ENCODE peak calls at places on chromosomes 6 and 20, in ten cellular contexts. Z is psoas muscle; K is right cardiac atrium; F is SK-N-SH; C is PC-9; A is CD4-positive, alpha-beta memory T cell; I is H1; U is CD8-positive, alpha-beta memory T cell; M is PC-3; D is BE2C. N is an unnamed sample. For H3K4me1, the result is how much of the 10 kb centered on the place peaks cover.

GRCh38 chr6:143060806-143061596 is at the start of gene AIG1:
- DNase-seq in A (peak), C (no peak), K (no peak), U (peak), I (no peak), Z (peak), F (peak), M (no peak), D (peak), N (peak)

GRCh38 chr20:4056880-4057279 is 41.5 kb upstream of the RNF24 start:
- DNase-seq in U (no peak), D (no peak), I (no peak), K (no peak), F (no peak), M (no peak), Z (no peak), A (no peak), C (no peak), N (no peak)

GRCh38 chr6:136446579-136447182 is 103.5 kb downstream of the MAP7 start:
- DNase-seq in U (no peak), D (no peak), M (no peak), K (no peak), F (no peak), C (no peak), A (no peak), I (no peak), Z (no peak), N (no peak)

GRCh38 chr6:57029213-57029612 is 17.3 kb upstream of the KIAA1586 start:
- DNase-seq in M (peak), D (no peak), U (no peak), A (no peak), F (no peak), C (peak), I (no peak), Z (no peak), K (no peak), N (no peak)

GRCh38 chr6:72422126-72422680 is 199.7 kb upstream of the KCNQ5 start:
- DNase-seq in F (no peak), U (no peak), A (no peak), D (no peak), M (peak), C (no peak), K (no peak), Z (no peak), I (no peak), N (no peak)

GRCh38 chr6:12182676-12183075 is 107.5 kb upstream of the EDN1 start:
- DNase-seq in C (peak), Z (no peak), D (no peak), M (peak), I (no peak), F (no peak), U (no peak), A (no peak), K (no peak), N (no peak)

GRCh38 chr20:4713401-4713800 is 8.3 kb upstream of the PRND start:
- DNase-seq in C (peak), D (no peak), Z (no peak), M (peak), I (no peak), A (no peak), F (no peak), U (no peak), K (no peak), N (no peak)

GRCh38 chr20:32035398-32035852 is 16.6 kb upstream of the HCK start:
- DNase-seq in F (no peak), M (no peak), K (no peak), I (no peak), A (no peak), Z (no peak), D (no peak), U (no peak), C (no peak), N (no peak)

GRCh38 chr6:18997375-18997826 is 610.3 kb downstream of the RNF144B start:
- DNase-seq in M (peak), K (no peak), A (no peak), F (peak), Z (no peak), D (no peak), U (no peak), I (no peak), C (peak), N (no peak)

GRCh38 chr20:51807864-51808263 is 5.5 kb upstream of the SALL4 start:
- DNase-seq in K (no peak), Z (no peak), C (no peak), D (no peak), A (no peak), M (no peak), F (no peak), I (no peak), U (no peak), N (no peak)

GRCh38 chr20:40654876-40655275 is 34.2 kb downstream of the MAFB start:
- DNase-seq in A (no peak), F (no peak), C (no peak), K (peak), I (no peak), M (no peak), U (no peak), Z (peak), D (no peak), N (no peak)

GRCh38 chr6:22240025-22240424 is 56.8 kb downstream of the PRL start:
- DNase-seq in I (no peak), Z (no peak), C (no peak), U (no peak), F (no peak), A (no peak), K (no peak), M (no peak), D (no peak), N (no peak)

GRCh38 chr20:15642099-15642498 is 931.1 kb downstream of the KIF16B start:
- DNase-seq in A (no peak), K (no peak), M (no peak), Z (no peak), U (no peak), C (no peak), D (no peak), I (no peak), F (peak), N (no peak)

GRCh38 chr20:63309261-63310071 is 16.5 kb downstream of the COL20A1 start:
- DNase-seq in M (peak), A (no peak), D (peak), U (peak), I (no peak), Z (peak), F (peak), K (peak), C (no peak), N (no peak)

GRCh38 chr6:20403080-20403765 is 1.5 kb downstream of the E2F3 start:
- DNase-seq in M (peak), K (peak), A (peak), D (peak), C (peak), Z (peak), U (peak), F (peak), I (peak), N (peak)

GRCh38 chr20:51365670-51366069 is 176.8 kb downstream of the NFATC2 start:
- DNase-seq in K (no peak), I (no peak), F (no peak), A (no peak), Z (no peak), M (peak), C (no peak), U (no peak), D (no peak), N (no peak)

GRCh38 chr20:23086056-23086551 is at the start of gene CD93:
- DNase-seq in K (peak), A (peak), C (no peak), Z (no peak), F (no peak), M (no peak), D (no peak), U (no peak), I (no peak), N (peak)

GRCh38 chr6:80338201-80338836 is 231.8 kb downstream of the BCKDHB start:
- DNase-seq in A (peak), U (peak), F (peak), Z (peak), D (peak), M (peak), K (peak), I (peak), C (no peak), N (peak)

GRCh38 chr6:112320561-112321300 is 26.4 kb upstream of the RFPL4B start:
- DNase-seq in D (no peak), F (no peak), M (no peak), U (no peak), K (no peak), Z (no peak), A (no peak), C (no peak), I (no peak), N (no peak)

GRCh38 chr20:63014710-63015109 is 7.9 kb upstream of the BHLHE23 start:
- DNase-seq in K (no peak), A (no peak), M (no peak), I (peak), U (no peak), C (no peak), F (no peak), D (no peak), Z (no peak), N (no peak)

GRCh38 chr20:56872620-56873458 is 243.7 kb downstream of the TFAP2C start:
- DNase-seq in A (no peak), I (no peak), Z (no peak), F (no peak), M (peak), D (no peak), K (no peak), U (no peak), C (no peak), N (no peak)

GRCh38 chr20:19659468-19659867 is 98.6 kb upstream of the RIN2 start:
- DNase-seq in U (no peak), A (no peak), F (no peak), C (no peak), Z (no peak), K (no peak), D (no peak), M (peak), I (no peak), N (no peak)

GRCh38 chr6:129317931-129318820 is 391.8 kb downstream of the ARHGAP18 start:
- DNase-seq in A (no peak), I (peak), K (no peak), M (peak), F (no peak), C (peak), Z (no peak), D (no peak), U (no peak), N (peak)

GRCh38 chr6:160088069-160088773 is 33.4 kb upstream of the SLC22A1 start:
- DNase-seq in F (peak), U (no peak), A (no peak), C (no peak), K (peak), I (no peak), Z (peak), M (peak), D (peak), N (peak)

GRCh38 chr6:111734068-111734825 is 128.6 kb upstream of the TRAF3IP2 start:
- DNase-seq in K (no peak), F (no peak), A (no peak), M (no peak), C (no peak), Z (no peak), U (peak), D (no peak), I (no peak), N (no peak)

GRCh38 chr20:47857994-47858557 is 72.8 kb upstream of the SULF2 start:
- DNase-seq in I (no peak), K (peak), A (no peak), D (no peak), C (peak), Z (peak), U (no peak), M (no peak), F (no peak), N (peak)

GRCh38 chr6:132819405-132820145 is 5.2 kb downstream of the RPS12 start:
- DNase-seq in D (no peak), K (no peak), U (no peak), Z (no peak), F (no peak), A (no peak), I (no peak), M (peak), C (peak), N (no peak)

GRCh38 chr6:108408453-108408852 is 113.6 kb downstream of the AFG1L start:
- DNase-seq in A (no peak), Z (no peak), C (no peak), M (no peak), I (no peak), F (no peak), U (no peak), D (no peak), K (no peak), N (no peak)

GRCh38 chr6:161153725-161154124 is 120.1 kb downstream of the AGPAT4 start:
- DNase-seq in I (no peak), M (no peak), D (no peak), Z (no peak), F (no peak), U (no peak), C (no peak), K (no peak), A (no peak), N (no peak)

GRCh38 chr6:40798069-40798770 is 211.1 kb upstream of the LRFN2 start:
- DNase-seq in D (no peak), A (no peak), U (no peak), I (peak), F (no peak), M (no peak), K (no peak), Z (no peak), C (no peak), N (no peak)

GRCh38 chr20:15252289-15252688 is 914.9 kb upstream of the FLRT3 start:
- DNase-seq in Z (no peak), A (no peak), K (no peak), D (no peak), F (no peak), I (no peak), C (no peak), U (no peak), M (no peak), N (no peak)

GRCh38 chr6:87291879-87292278 is 30.5 kb upstream of the SMIM8 start:
- DNase-seq in M (peak), F (no peak), D (no peak), A (no peak), I (no peak), U (no peak), Z (no peak), K (no peak), C (no peak), N (no peak)

GRCh38 chr6:18154507-18155272 is at the start of gene TPMT:
- DNase-seq in D (no peak), K (peak), F (no peak), I (no peak), C (no peak), Z (peak), U (no peak), M (peak), A (no peak), N (no peak)

DNA sequence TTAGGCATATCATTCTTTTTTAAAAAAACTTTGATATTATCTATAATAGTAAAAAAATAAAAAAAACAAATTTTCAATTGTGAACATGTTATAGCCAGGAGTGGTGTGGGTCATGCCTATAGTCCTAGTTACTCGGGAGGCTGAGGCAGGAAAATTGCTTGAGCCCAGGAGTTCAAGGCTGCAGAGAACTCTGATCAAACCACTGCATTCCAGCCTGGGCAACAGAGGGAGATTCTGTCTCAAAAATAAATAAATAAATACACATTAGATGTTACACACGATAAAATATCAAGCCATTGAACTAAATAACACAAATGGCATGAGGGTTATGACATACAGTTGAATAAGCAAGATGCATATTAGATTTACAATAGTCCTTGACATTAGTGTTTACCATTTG is 27.9 kb upstream of the MYMX start:
- DNase-seq in K (no peak), C (no peak), U (no peak), D (no peak), F (no peak), I (no peak), M (no peak), A (no peak), Z (no peak), N (no peak)
- H3K4me1 ChIP-seq in K (under half), C (under half), U (under half), D (under half), F (under half), I (under half), M (under half), A (under half), Z (under half), N (under half)

DNA sequence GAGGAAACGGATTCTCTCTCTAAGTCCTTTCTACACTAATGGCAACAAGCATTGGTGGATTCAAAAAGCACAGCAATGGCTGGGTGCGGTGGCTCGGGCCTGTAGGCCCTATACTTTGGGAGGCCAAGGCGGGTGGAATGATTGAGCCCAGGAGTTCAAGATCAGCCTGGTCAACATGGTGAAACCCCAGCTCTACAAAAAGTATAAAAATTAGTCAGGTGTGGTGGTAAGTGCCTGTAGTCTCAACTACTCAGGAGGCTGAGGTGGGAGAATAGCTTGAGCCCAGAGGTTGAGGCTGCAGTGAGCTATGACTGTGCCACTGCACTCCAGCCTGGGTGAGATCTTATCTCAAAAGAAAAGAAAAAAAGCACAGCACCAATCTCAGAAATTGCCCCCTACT is 19.3 kb downstream of the PAQR8 start:
- DNase-seq in U (no peak), M (no peak), K (no peak), D (no peak), I (no peak), A (no peak), Z (no peak), C (no peak), F (no peak), N (no peak)
- H3K4me1 ChIP-seq in U (under half), M (under half), K (under half), D (under half), I (under half), A (half or more), Z (under half), C (under half), F (under half), N (under half)

GRCh38 chr6:55665224-55665587 is 86.2 kb upstream of the HMGCLL1 start:
- DNase-seq in D (no peak), F (no peak), I (no peak), A (no peak), C (no peak), Z (no peak), K (no peak), M (no peak), U (no peak), N (no peak)

GRCh38 chr6:55670850-55671413 is 91.9 kb upstream of the HMGCLL1 start:
- DNase-seq in I (no peak), A (no peak), K (no peak), M (no peak), U (no peak), Z (no peak), C (no peak), D (no peak), F (no peak), N (no peak)

GRCh38 chr6:55666811-55667210 is 87.8 kb upstream of the HMGCLL1 start:
- DNase-seq in U (no peak), Z (no peak), K (no peak), D (no peak), M (no peak), A (no peak), I (no peak), F (no peak), C (no peak), N (no peak)

GRCh38 chr6:55668625-55669024 is 89.6 kb upstream of the HMGCLL1 start:
- DNase-seq in U (no peak), I (no peak), C (no peak), D (no peak), Z (no peak), K (no peak), M (no peak), A (no peak), F (no peak), N (no peak)

GRCh38 chr6:55669133-55669532 is 90.1 kb upstream of the HMGCLL1 start:
- DNase-seq in F (no peak), D (no peak), Z (no peak), U (no peak), K (no peak), M (no peak), I (no peak), C (no peak), A (no peak), N (no peak)
- H3K4me1 ChIP-seq in F (under half), D (under half), Z (under half), U (under half), K (under half), M (under half), I (under half), C (under half), A (under half), N (under half)

GRCh38 chr6:169932491-169932890 is 181.1 kb downstream of the ERMARD start:
- DNase-seq in K (no peak), M (no peak), Z (no peak), A (no peak), I (no peak), D (no peak), U (no peak), F (no peak), C (no peak), N (no peak)

GRCh38 chr6:169933251-169933821 is 181.9 kb downstream of the ERMARD start:
- DNase-seq in I (no peak), K (no peak), M (no peak), C (no peak), D (no peak), F (no peak), U (no peak), A (no peak), Z (no peak), N (no peak)

GRCh38 chr6:169931223-169931760 is 179.9 kb downstream of the ERMARD start:
- DNase-seq in U (no peak), D (no peak), Z (no peak), M (no peak), K (no peak), F (no peak), C (no peak), I (no peak), A (no peak), N (no peak)

GRCh38 chr6:169933839-169934698 is 182.6 kb downstream of the ERMARD start:
- DNase-seq in I (no peak), C (no peak), A (no peak), Z (peak), M (peak), F (peak), U (no peak), K (peak), D (no peak), N (peak)

GRCh38 chr6:169930799-169931198 is 179.4 kb downstream of the ERMARD start:
- DNase-seq in I (no peak), A (peak), F (no peak), Z (no peak), K (no peak), M (no peak), D (no peak), U (no peak), C (no peak), N (no peak)
- H3K4me1 ChIP-seq in I (under half), A (under half), F (under half), Z (under half), K (under half), M (under half), D (under half), U (under half), C (under half), N (under half)

DNA sequence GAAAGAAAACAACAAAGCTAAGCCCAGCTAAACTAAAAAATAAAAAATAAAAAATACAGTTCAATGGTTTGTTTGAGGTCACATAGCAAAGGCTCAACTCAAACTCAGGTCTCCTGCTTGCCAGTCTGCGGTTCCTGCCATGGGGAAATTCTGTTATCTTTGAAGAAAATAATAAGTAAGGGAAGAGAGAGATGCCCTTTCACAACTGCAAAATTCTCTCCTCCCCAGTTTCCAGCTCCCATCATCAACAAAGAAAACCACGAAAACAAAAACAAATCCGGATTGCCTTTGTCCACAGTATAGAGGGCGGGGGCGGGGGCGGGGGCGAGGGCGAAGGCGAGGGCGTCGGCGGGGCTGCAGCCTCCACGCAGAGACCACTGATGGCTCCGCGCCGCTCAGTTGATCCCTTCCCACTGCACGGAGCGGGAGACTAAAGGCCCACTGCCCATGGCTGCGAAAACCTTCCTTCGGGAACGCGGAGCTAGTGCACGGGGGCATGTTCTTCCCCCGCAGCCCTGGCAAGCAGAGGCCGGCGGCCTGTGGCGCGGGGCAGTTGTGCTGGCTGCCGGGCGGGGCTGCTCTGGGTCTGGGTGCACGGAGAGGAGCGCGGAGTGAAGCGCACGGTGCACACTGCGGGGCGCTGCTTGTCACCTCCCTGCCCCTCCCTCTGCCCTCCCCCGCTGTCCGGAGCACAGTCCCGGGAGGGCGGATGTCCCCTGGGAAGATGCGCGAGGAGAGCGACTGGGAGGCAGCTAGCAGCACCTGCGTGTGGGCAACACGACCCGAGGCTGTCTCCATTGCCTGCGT is 54.2 kb upstream of the TPD52L1 start:
- DNase-seq in K (peak), A (no peak), Z (peak), C (peak), M (peak), D (peak), F (peak), I (peak), U (peak), N (no peak)
- H3K4me1 ChIP-seq in K (under half), A (under half), Z (under half), C (under half), M (under half), D (under half), F (under half), I (under half), U (under half), N (under half)

N was measured in uterus.